ENCODE peak calls at places on chromosomes 4 and X, in seven cellular contexts. K is mucosa of gallbladder; N is right lobe of liver; V is aorta; W is stimulated activated CD4-positive, alpha-beta T cell treated with anti-CD3 and anti-CD28 coated beads, Interleukin-2, amount 100 ng/mL, for 24 hours; J is brain microvascular endothelial cell; D is DMS 273 treated with DMSO at 0.1 percent for 48 hours. H is an unnamed sample.

GRCh38 chr4:39576268-39576667 is 49.0 kb upstream of the UGDH start:
- DNase-seq in K (no peak), N (no peak), V (no peak), W (no peak), J (peak), D (no peak), H (no peak)

GRCh38 chr4:3656441-3657376 is 109.5 kb upstream of the ADRA2C start:
- DNase-seq in K (no peak), N (no peak), V (no peak), W (no peak), J (no peak), D (no peak), H (no peak)

GRCh38 chr4:4776335-4776734 is 83.1 kb upstream of the MSX1 start:
- DNase-seq in K (no peak), N (no peak), V (no peak), W (no peak), J (no peak), D (no peak), H (no peak)

GRCh38 chr4:37481547-37482129 is 204.5 kb downstream of the RELL1 start:
- DNase-seq in K (no peak), N (no peak), V (no peak), W (no peak), J (no peak), D (no peak), H (no peak)

GRCh38 chr4:183255487-183255886 is 64.6 kb downstream of the CLDN22 start:
- DNase-seq in K (no peak), N (no peak), V (no peak), W (no peak), J (no peak), D (no peak), H (no peak)

GRCh38 chr4:68361146-68361589 is 11.3 kb upstream of the YTHDC1 start:
- DNase-seq in K (no peak), N (no peak), V (no peak), W (no peak), J (peak), D (no peak), H (no peak)

GRCh38 chr4:130563185-130563890 is 1467.4 kb downstream of the C4orf33 start:
- DNase-seq in K (peak), N (no peak), V (peak), W (no peak), J (peak), D (peak), H (peak)

GRCh38 chr4:188960411-188961093 is 821.3 kb downstream of the TRIML1 start:
- DNase-seq in K (no peak), N (no peak), V (no peak), W (no peak), J (peak), D (no peak), H (no peak)

GRCh38 chr4:145130788-145131398 is 32.8 kb downstream of the ABCE1 start:
- DNase-seq in K (no peak), N (no peak), V (no peak), W (no peak), J (peak), D (no peak), H (no peak)

GRCh38 chr4:44671636-44672035 is 6.6 kb upstream of the GUF1 start:
- DNase-seq in K (no peak), N (no peak), V (no peak), W (no peak), J (no peak), D (no peak), H (no peak)

GRCh38 chr4:26671111-26671510 is 87.2 kb downstream of the TBC1D19 start:
- DNase-seq in K (no peak), N (no peak), V (no peak), W (no peak), J (no peak), D (no peak), H (no peak)

GRCh38 chr4:43253511-43253910 is 361.0 kb downstream of the GRXCR1 start:
- DNase-seq in K (no peak), N (no peak), V (no peak), W (no peak), J (no peak), D (no peak), H (no peak)

GRCh38 chr4:136012250-136012649 is 1520.0 kb downstream of the PCDH18 start:
- DNase-seq in K (no peak), N (no peak), V (no peak), W (no peak), J (no peak), D (no peak), H (no peak)

GRCh38 chr4:176186067-176186466 is 9.3 kb downstream of the SPATA4 start:
- DNase-seq in K (no peak), N (no peak), V (no peak), W (no peak), J (no peak), D (no peak), H (no peak)

GRCh38 chr4:74631338-74631737 is 163.0 kb downstream of the BTC start:
- DNase-seq in K (no peak), N (no peak), V (no peak), W (no peak), J (peak), D (no peak), H (no peak)

GRCh38 chrX:4263005-4263404 is 549.6 kb upstream of the PRKX start:
- DNase-seq in K (no peak), N (no peak), V (no peak), W (no peak), J (no peak), D (no peak), H (peak)

GRCh38 chrX:24694825-24695224 is 1.1 kb downstream of the POLA1 start:
- DNase-seq in K (no peak), N (no peak), V (no peak), W (no peak), J (no peak), D (no peak), H (no peak)

GRCh38 chr4:40629401-40630334 is at the start of gene RBM47:
- DNase-seq in K (peak), N (peak), V (peak), W (peak), J (peak), D (peak), H (no peak)

GRCh38 chr4:75593393-75593792 is 36.9 kb downstream of the CDKL2 start:
- DNase-seq in K (no peak), N (no peak), V (no peak), W (no peak), J (no peak), D (no peak), H (no peak)

GRCh38 chrX:48487362-48487785 is 11.4 kb downstream of the FTSJ1 start:
- DNase-seq in K (no peak), N (no peak), V (no peak), W (no peak), J (peak), D (no peak), H (no peak)

GRCh38 chrX:10031743-10032142 is 64.6 kb downstream of the CLDN34 start:
- DNase-seq in K (no peak), N (no peak), V (no peak), W (no peak), J (no peak), D (no peak), H (no peak)

GRCh38 chr4:41933997-41934812 is 1.0 kb upstream of the TMEM33 start:
- DNase-seq in K (no peak), N (peak), V (peak), W (no peak), J (no peak), D (no peak), H (peak)

GRCh38 chr4:109739547-109739946 is 9.7 kb upstream of the PLA2G12A start:
- DNase-seq in K (no peak), N (no peak), V (no peak), W (no peak), J (peak), D (no peak), H (no peak)

GRCh38 chr4:78267790-78268189 is 210.7 kb downstream of the FRAS1 start:
- DNase-seq in K (no peak), N (no peak), V (no peak), W (no peak), J (no peak), D (no peak), H (no peak)

GRCh38 chrX:8988456-8988855 is 45.5 kb downstream of the FAM9B start:
- DNase-seq in K (peak), N (peak), V (peak), W (peak), J (peak), D (no peak), H (no peak)

GRCh38 chr4:149371021-149371420 is 444.6 kb downstream of the IQCM start:
- DNase-seq in K (no peak), N (peak), V (no peak), W (no peak), J (peak), D (peak), H (peak)

GRCh38 chr4:122661661-122662160 is 40.8 kb upstream of the IL21 start:
- DNase-seq in K (no peak), N (no peak), V (no peak), W (no peak), J (no peak), D (no peak), H (no peak)

GRCh38 chrX:64187762-64188150 is 17.8 kb downstream of the AMER1 start:
- DNase-seq in K (no peak), N (no peak), V (no peak), W (no peak), J (no peak), D (no peak), H (no peak)

GRCh38 chr4:83618431-83618830 is 82.5 kb downstream of the GPAT3 start:
- DNase-seq in K (peak), N (no peak), V (no peak), W (no peak), J (peak), D (no peak), H (no peak)

GRCh38 chr4:115834441-115834840 is 721.0 kb upstream of the NDST4 start:
- DNase-seq in K (no peak), N (no peak), V (no peak), W (no peak), J (no peak), D (no peak), H (no peak)

GRCh38 chr4:53011176-53011575 is 149.1 kb downstream of the RASL11B start:
- DNase-seq in K (no peak), N (no peak), V (no peak), W (no peak), J (no peak), D (no peak), H (no peak)

GRCh38 chr4:18109677-18110076 is 88.1 kb upstream of the LCORL start:
- DNase-seq in K (no peak), N (no peak), V (no peak), W (no peak), J (no peak), D (no peak), H (no peak)

GRCh38 chr4:39427477-39428119 is 20.9 kb downstream of the KLB start:
- DNase-seq in K (no peak), N (no peak), V (no peak), W (no peak), J (no peak), D (no peak), H (no peak)

H was measured in SK-N-DZ.